ENCODE peak calls at places on chromosome 9, in ten cellular contexts. D is uterus, U is tibial nerve, G is prostate gland, F is testis, E is H1, H is HCT116, A is A549, W is ovary, C is K562. Y is an unnamed sample.

GRCh38 chr9:18728642-18729041 is 254.7 kb downstream of the ADAMTSL1 start:
- DNase-seq in D (no peak), U (no peak), G (no peak), F (no peak), E (no peak), H (no peak), A (no peak), W (no peak), C (no peak), Y (no peak)

GRCh38 chr9:91533382-91533781 is 109.8 kb upstream of the NFIL3 start:
- DNase-seq in D (no peak), U (no peak), G (no peak), F (no peak), E (no peak), H (no peak), A (no peak), W (no peak), C (no peak), Y (no peak)

GRCh38 chr9:98097836-98098235 is 21.2 kb downstream of the TRIM14 start:
- DNase-seq in D (no peak), U (no peak), G (peak; percentile 91), F (no peak), E (no peak), H (no peak), A (no peak), W (no peak), C (no peak), Y (peak; percentile 75)

GRCh38 chr9:16413509-16414016 is 456.9 kb downstream of the BNC2 start:
- DNase-seq in D (peak; percentile 61), U (peak; percentile 50), G (no peak), F (no peak), E (no peak), H (no peak), A (peak; percentile 99), W (peak; percentile 31), C (no peak), Y (no peak)

GRCh38 chr9:93962561-93963440 is 7.6 kb upstream of the BARX1 start:
- DNase-seq in D (peak; percentile 80), U (peak; percentile 88), G (peak; percentile 81), F (peak; percentile 92), E (peak; percentile 80), H (peak; percentile 70), A (peak; percentile 82), W (peak; percentile 72), C (peak; percentile 91), Y (peak; percentile 66)

GRCh38 chr9:2559212-2560152 is 62.1 kb upstream of the VLDLR start:
- DNase-seq in D (peak; percentile 92), U (peak; percentile 35), G (no peak), F (peak; percentile 94), E (no peak), H (no peak), A (peak; percentile 71), W (peak; percentile 91), C (no peak), Y (peak; percentile 64)

GRCh38 chr9:133511607-133512006 is 13.2 kb downstream of the MYMK start:
- DNase-seq in D (no peak), U (no peak), G (no peak), F (no peak), E (no peak), H (no peak), A (no peak), W (no peak), C (no peak), Y (no peak)

GRCh38 chr9:91198405-91198804 is 163.3 kb downstream of the AUH start:
- DNase-seq in D (no peak), U (no peak), G (no peak), F (no peak), E (no peak), H (no peak), A (no peak), W (no peak), C (no peak), Y (no peak)

GRCh38 chr9:1235650-1236401 is 185.7 kb downstream of the DMRT2 start:
- DNase-seq in D (no peak), U (no peak), G (no peak), F (no peak), E (no peak), H (no peak), A (no peak), W (no peak), C (no peak), Y (no peak)

GRCh38 chr9:4803670-4804530 is 11.2 kb downstream of the RCL1 start:
- DNase-seq in D (no peak), U (no peak), G (no peak), F (peak; percentile 52), E (no peak), H (no peak), A (no peak), W (no peak), C (no peak), Y (no peak)
- TF ChIP-seq POLR2A in D (no peak), U (no peak), G (no peak), F (no peak), E (no peak), H (no peak), A (no peak), W (no peak), C (no peak), Y (no peak)

GRCh38 chr9:83920942-83921707 is at the start of gene KIF27:
- DNase-seq in D (peak; percentile 98), U (peak; percentile 98), G (peak; percentile 98), F (peak; percentile 99), E (peak; percentile 100), H (peak; percentile 91), A (peak; percentile 98), W (peak; percentile 99), C (peak; percentile 95), Y (peak; percentile 99)
- TF ChIP-seq POLR2A in D (peak; percentile 95), U (peak; percentile 43), G (peak; percentile 83), F (peak; percentile 17), E (peak; percentile 99), H (peak; percentile 91), A (peak; percentile 85), W (peak; percentile 92), C (peak; percentile 65), Y (peak; percentile 66)

GRCh38 chr9:99222416-99223280 is 566 bp downstream of the SEC61B start:
- DNase-seq in D (no peak), U (no peak), G (no peak), F (no peak), E (no peak), H (no peak), A (no peak), W (no peak), C (peak; percentile 45), Y (no peak)

GRCh38 chr9:99221266-99221622 is 498 bp downstream of the ALG2 start:
- DNase-seq in D (no peak), U (no peak), G (peak; percentile 5), F (no peak), E (no peak), H (no peak), A (no peak), W (no peak), C (no peak), Y (no peak)

GRCh38 chr9:99226054-99226453 is 4.0 kb downstream of the SEC61B start:
- DNase-seq in D (no peak), U (no peak), G (no peak), F (no peak), E (no peak), H (no peak), A (no peak), W (no peak), C (no peak), Y (no peak)

GRCh38 chr9:99224445-99224844 is 2.4 kb downstream of the SEC61B start:
- DNase-seq in D (no peak), U (no peak), G (no peak), F (no peak), E (no peak), H (no peak), A (no peak), W (no peak), C (no peak), Y (no peak)

DNA sequence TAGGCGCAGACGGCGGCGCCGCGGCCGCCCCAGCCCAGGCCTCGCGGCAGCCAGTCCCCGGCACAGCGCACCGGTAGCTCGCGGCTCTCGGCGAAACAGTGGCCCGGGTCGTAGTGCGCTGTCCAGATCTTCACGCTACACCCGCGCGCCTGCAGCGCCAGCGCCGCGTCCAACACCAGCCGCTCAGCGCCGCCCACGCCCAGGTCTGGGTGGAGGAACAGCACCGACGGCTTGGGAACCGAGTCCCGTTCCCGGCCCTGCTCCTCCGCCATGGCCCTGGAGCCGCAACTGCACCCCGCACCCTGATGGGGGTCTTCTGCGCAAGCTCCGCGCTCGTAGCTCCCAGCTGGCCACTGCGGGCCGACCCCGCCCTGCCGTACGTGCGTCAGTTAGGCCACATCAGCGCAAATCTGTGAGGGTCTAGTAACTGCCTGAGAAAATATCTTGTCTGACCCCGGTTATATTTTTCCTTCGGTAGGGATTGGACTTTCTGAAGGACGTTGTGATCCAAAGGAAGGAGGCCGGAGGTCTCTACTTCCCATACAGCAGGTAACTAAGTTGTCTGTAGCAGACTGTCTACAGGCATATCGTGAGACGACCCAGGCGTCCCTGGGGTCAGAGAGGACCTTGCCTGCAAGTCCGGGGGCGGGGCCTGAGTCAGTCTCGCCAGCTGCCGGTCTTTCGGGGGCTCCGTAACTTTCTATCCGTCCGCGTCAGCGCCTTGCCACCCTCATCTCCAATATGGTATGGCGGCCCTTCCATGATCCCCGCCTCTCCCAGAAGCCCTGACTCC is at the start of the genes ALG2 and SEC61B:
- DNase-seq in D (peak; percentile 94), U (peak; percentile 93), G (peak; percentile 89), F (peak; percentile 98), E (peak; percentile 95), H (peak; percentile 88), A (peak; percentile 95), W (peak; percentile 96), C (peak; percentile 95), Y (peak; percentile 88)
- TF ChIP-seq POLR2A in D (peak; percentile 84), U (peak; percentile 78), G (peak; percentile 82), F (peak; percentile 70), E (peak; percentile 99), H (peak; percentile 89), A (peak; percentile 97), W (peak; percentile 69), C (peak; percentile 92), Y (peak; percentile 30)

GRCh38 chr9:72364679-72365524 is at the start of gene ZFAND5:
- DNase-seq in D (peak; percentile 99), U (peak; percentile 98), G (peak; percentile 99), F (peak; percentile 99), E (peak; percentile 94), H (peak; percentile 90), A (peak; percentile 98), W (peak; percentile 99), C (peak; percentile 92), Y (peak; percentile 98)
- TF ChIP-seq POLR2A in D (peak; percentile 100), U (peak; percentile 98), G (peak; percentile 100), F (peak; percentile 99), E (peak; percentile 100), H (peak; percentile 98), A (peak; percentile 95), W (peak; percentile 99), C (peak; percentile 94), Y (peak; percentile 98)

DNA sequence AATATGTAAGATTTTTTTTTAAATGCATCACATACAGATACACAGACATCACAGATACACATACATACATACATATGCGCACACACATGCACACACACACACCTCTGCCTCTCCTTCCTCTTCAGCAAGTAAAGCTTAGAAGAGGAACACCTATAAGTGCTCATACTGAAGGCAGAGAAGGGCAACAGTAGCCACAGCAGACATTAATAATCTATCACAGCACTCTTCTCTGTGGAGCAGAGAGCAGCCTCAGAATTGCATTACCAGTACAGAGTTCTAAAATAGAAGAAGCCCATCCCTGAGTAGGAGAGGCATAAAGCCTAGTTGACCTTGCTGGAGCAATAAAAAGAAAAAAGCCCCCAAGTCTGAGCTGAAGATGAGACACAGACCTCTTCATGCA is 110.6 kb downstream of the MLLT3 start:
- DNase-seq in D (no peak), U (no peak), G (no peak), F (no peak), E (no peak), H (no peak), A (peak; percentile 26), W (no peak), C (no peak), Y (no peak)
- TF ChIP-seq POLR2A in D (no peak), U (no peak), G (no peak), F (no peak), E (no peak), H (no peak), A (no peak), W (no peak), C (no peak), Y (no peak)

Y was measured in breast epithelium.